ENCODE peak calls at places on chromosomes 5 and 9, in six cellular contexts. L is coronary artery, U is right cardiac atrium, W is uterus, G is HT1080, J is neural crest cell. A is an unnamed sample.

GRCh38 chr5:146461319-146461718 is 14.2 kb downstream of the TCERG1 start:
- DNase-seq in W (no peak), U (no peak), G (peak), J (no peak), L (no peak), A (no peak)

GRCh38 chr9:7147136-7148090 is 389.6 kb downstream of the KDM4C start:
- DNase-seq in G (no peak), L (no peak), J (no peak), U (peak), W (no peak), A (peak)

GRCh38 chr5:180389252-180390101 is 36.3 kb upstream of the GFPT2 start:
- DNase-seq in J (no peak), G (no peak), W (no peak), L (no peak), U (peak), A (peak)

GRCh38 chr9:21964925-21965385 is 29.2 kb downstream of the CDKN2A start:
- DNase-seq in G (no peak), L (no peak), W (no peak), J (no peak), U (no peak), A (no peak)

GRCh38 chr5:108655750-108656450 is 91.8 kb upstream of the FER start:
- DNase-seq in W (no peak), J (no peak), G (peak), U (no peak), L (no peak), A (no peak)

GRCh38 chr9:114588671-114589526 is 1.3 kb downstream of the ATP6V1G1 start:
- DNase-seq in U (no peak), J (no peak), L (no peak), G (peak), W (no peak), A (no peak)

GRCh38 chr9:128899566-128900322 is 17.8 kb downstream of the LRRC8A start:
- DNase-seq in L (no peak), J (no peak), W (no peak), U (no peak), G (peak), A (no peak)

GRCh38 chr9:130518943-130519772 is 60.2 kb upstream of the FUBP3 start:
- DNase-seq in U (no peak), G (no peak), L (no peak), W (no peak), J (no peak), A (no peak)

GRCh38 chr9:106075991-106076390 is 381.6 kb downstream of the TMEM38B start:
- DNase-seq in J (no peak), W (no peak), L (no peak), U (no peak), G (peak), A (no peak)

GRCh38 chr9:135345775-135346433 is 133.7 kb upstream of the PPP1R26 start:
- DNase-seq in J (no peak), G (no peak), L (no peak), W (no peak), U (no peak), A (no peak)

GRCh38 chr9:36402536-36402935 is 2.5 kb upstream of the RNF38 start:
- DNase-seq in J (no peak), G (no peak), U (no peak), L (no peak), W (no peak), A (no peak)

GRCh38 chr9:129850821-129851540 is 15.7 kb downstream of the USP20 start:
- DNase-seq in G (no peak), W (no peak), L (no peak), U (no peak), J (no peak), A (no peak)

GRCh38 chr5:143066556-143067281 is 296.5 kb downstream of the ARHGAP26 start:
- DNase-seq in L (no peak), J (no peak), G (no peak), W (peak), U (no peak), A (peak)

GRCh38 chr9:26210338-26210851 is 532.2 kb upstream of the TUSC1 start:
- DNase-seq in G (no peak), W (no peak), J (no peak), L (no peak), U (no peak), A (no peak)

GRCh38 chr5:43034591-43034968 is 5.5 kb downstream of the ANXA2R start:
- DNase-seq in U (no peak), G (peak), J (no peak), W (no peak), L (no peak), A (no peak)

GRCh38 chr5:145204741-145205140 is 630.4 kb downstream of the PRELID2 start:
- DNase-seq in U (no peak), L (no peak), G (no peak), W (no peak), J (no peak), A (no peak)

GRCh38 chr5:81601912-81602311 is 149.0 kb downstream of the SSBP2 start:
- DNase-seq in U (no peak), J (no peak), W (no peak), L (no peak), G (peak), A (no peak)

GRCh38 chr9:138065287-138065686 is 187.7 kb downstream of the CACNA1B start:
- DNase-seq in L (no peak), G (no peak), W (no peak), J (no peak), U (no peak), A (no peak)

GRCh38 chr5:58458851-58459275 is 1.0 kb downstream of the PLK2 start:
- DNase-seq in J (no peak), W (no peak), U (no peak), G (peak), L (no peak), A (no peak)

GRCh38 chr5:152595327-152595890 is 190.3 kb upstream of the NMUR2 start:
- DNase-seq in U (no peak), J (no peak), G (no peak), W (no peak), L (no peak), A (no peak)

GRCh38 chr9:94002316-94003140 is 47.4 kb upstream of the BARX1 start:
- DNase-seq in U (no peak), J (peak), G (peak), W (no peak), L (no peak), A (no peak)

GRCh38 chr5:179623906-179624741 is 653 bp upstream of the HNRNPH1 start:
- DNase-seq in G (peak), U (no peak), W (peak), J (no peak), L (no peak), A (peak)

GRCh38 chr9:127118597-127119318 is 3.7 kb downstream of the ANGPTL2 start:
- DNase-seq in W (no peak), U (no peak), G (no peak), J (no peak), L (no peak), A (no peak)

GRCh38 chr9:131562032-131562959 is 17.0 kb downstream of the PRRT1B start:
- DNase-seq in W (no peak), L (no peak), G (peak), J (no peak), U (no peak), A (no peak)

GRCh38 chr5:65394078-65394477 is 87.6 kb downstream of the ADAMTS6 start:
- DNase-seq in J (no peak), G (peak), W (peak), U (peak), L (peak), A (peak)

GRCh38 chr9:98159790-98160189 is 32.6 kb downstream of the CORO2A start:
- DNase-seq in W (no peak), L (no peak), G (no peak), U (no peak), J (no peak), A (no peak)

GRCh38 chr5:11941566-11941965 is 37.3 kb upstream of the CTNND2 start:
- DNase-seq in L (no peak), U (no peak), G (no peak), J (no peak), W (no peak), A (no peak)

GRCh38 chr5:111699324-111699723 is 57.7 kb downstream of the NREP start:
- DNase-seq in L (no peak), J (no peak), G (no peak), U (no peak), W (no peak), A (no peak)

GRCh38 chr9:104075801-104076753 is 18.0 kb upstream of the SMC2 start:
- DNase-seq in U (no peak), G (peak), W (no peak), L (no peak), J (no peak), A (no peak)

GRCh38 chr5:143979044-143979690 is 167.2 kb downstream of the HMHB1 start:
- DNase-seq in G (no peak), U (no peak), W (no peak), J (no peak), L (no peak), A (no peak)

GRCh38 chr9:17843236-17843635 is 264.4 kb downstream of the SH3GL2 start:
- DNase-seq in G (no peak), L (no peak), U (no peak), W (no peak), J (no peak), A (no peak)

GRCh38 chr9:14314424-14314928 is 535 bp upstream of the NFIB start:
- DNase-seq in J (no peak), G (peak), L (peak), U (peak), W (peak), A (peak)

GRCh38 chr5:156552855-156553358 is 225.9 kb downstream of the SGCD start:
- DNase-seq in W (no peak), U (no peak), J (no peak), L (no peak), G (peak), A (no peak)

GRCh38 chr5:168611163-168611562 is 32.0 kb upstream of the PANK3 start:
- DNase-seq in G (no peak), J (no peak), L (no peak), U (no peak), W (no peak), A (no peak)

GRCh38 chr5:149855371-149855770 is 89.2 kb downstream of the PDE6A start:
- DNase-seq in J (no peak), L (no peak), G (no peak), U (no peak), W (no peak), A (no peak)

GRCh38 chr9:78213696-78214095 is 22.2 kb upstream of the CEP78 start:
- DNase-seq in L (no peak), W (no peak), U (no peak), G (peak), J (no peak), A (no peak)